ENCODE peak calls at places on chromosome 20, in eight cellular contexts. One of them, this sample, is unnamed.

GRCh38 chr20:36835453-36836198 is 40.3 kb upstream of the TLDC2 start:
- DNase-seq in sigmoid colon: peak
- DNase-seq in H1: peak
- DNase-seq in upper lobe of left lung: peak
- DNase-seq in SK-N-SH: peak
- DNase-seq in transverse colon: peak
- DNase-seq in HepG2: no peak
- DNase-seq in stomach: peak
- DNase-seq in this sample: peak

GRCh38 chr20:24149881-24150307 is 161.3 kb upstream of the GGTLC1 start:
- DNase-seq in HepG2: peak
- DNase-seq in SK-N-SH: peak
- DNase-seq in upper lobe of left lung: no peak
- DNase-seq in transverse colon: no peak
- DNase-seq in stomach: no peak
- DNase-seq in H1: no peak
- DNase-seq in sigmoid colon: no peak
- DNase-seq in this sample: peak

GRCh38 chr20:5766085-5766764 is 16.0 kb downstream of the SHLD1 start:
- DNase-seq in transverse colon: no peak
- DNase-seq in SK-N-SH: no peak
- DNase-seq in upper lobe of left lung: no peak
- DNase-seq in sigmoid colon: no peak
- DNase-seq in HepG2: no peak
- DNase-seq in H1: no peak
- DNase-seq in stomach: peak
- DNase-seq in this sample: no peak

GRCh38 chr20:62590301-62591121 is 51.8 kb upstream of the SLCO4A1 start:
- DNase-seq in sigmoid colon: no peak
- DNase-seq in stomach: peak
- DNase-seq in upper lobe of left lung: peak
- DNase-seq in H1: no peak
- DNase-seq in SK-N-SH: no peak
- DNase-seq in transverse colon: no peak
- DNase-seq in HepG2: no peak
- DNase-seq in this sample: no peak

GRCh38 chr20:3935295-3935955 is 46.2 kb downstream of the PANK2 start:
- DNase-seq in transverse colon: no peak
- DNase-seq in H1: no peak
- DNase-seq in sigmoid colon: peak
- DNase-seq in HepG2: no peak
- DNase-seq in SK-N-SH: no peak
- DNase-seq in upper lobe of left lung: no peak
- DNase-seq in stomach: no peak
- DNase-seq in this sample: no peak

GRCh38 chr20:7497985-7498384 is 442.3 kb downstream of the HAO1 start:
- DNase-seq in upper lobe of left lung: no peak
- DNase-seq in SK-N-SH: no peak
- DNase-seq in transverse colon: no peak
- DNase-seq in HepG2: no peak
- DNase-seq in stomach: no peak
- DNase-seq in sigmoid colon: no peak
- DNase-seq in H1: no peak
- DNase-seq in this sample: no peak

GRCh38 chr20:47019106-47019824 is 124.6 kb downstream of the EYA2 start:
- DNase-seq in upper lobe of left lung: no peak
- DNase-seq in HepG2: no peak
- DNase-seq in stomach: no peak
- DNase-seq in H1: no peak
- DNase-seq in SK-N-SH: peak
- DNase-seq in transverse colon: peak
- DNase-seq in sigmoid colon: peak
- DNase-seq in this sample: no peak

GRCh38 chr20:24743641-24744040 is 205.4 kb upstream of the CST7 start:
- DNase-seq in H1: no peak
- DNase-seq in stomach: no peak
- DNase-seq in sigmoid colon: no peak
- DNase-seq in SK-N-SH: no peak
- DNase-seq in transverse colon: no peak
- DNase-seq in HepG2: no peak
- DNase-seq in upper lobe of left lung: no peak
- DNase-seq in this sample: no peak

GRCh38 chr20:4901031-4901818 is 100.1 kb downstream of the SLC23A2 start:
- DNase-seq in sigmoid colon: no peak
- DNase-seq in transverse colon: no peak
- DNase-seq in HepG2: no peak
- DNase-seq in stomach: no peak
- DNase-seq in upper lobe of left lung: no peak
- DNase-seq in H1: no peak
- DNase-seq in SK-N-SH: no peak
- DNase-seq in this sample: no peak

GRCh38 chr20:23520185-23520584 is 29.3 kb downstream of the CST8 start:
- DNase-seq in stomach: no peak
- DNase-seq in transverse colon: no peak
- DNase-seq in upper lobe of left lung: no peak
- DNase-seq in HepG2: peak
- DNase-seq in sigmoid colon: no peak
- DNase-seq in H1: no peak
- DNase-seq in SK-N-SH: no peak
- DNase-seq in this sample: no peak

GRCh38 chr20:50237349-50237748 is 46.7 kb downstream of the CEBPB start:
- DNase-seq in H1: no peak
- DNase-seq in HepG2: peak
- DNase-seq in SK-N-SH: no peak
- DNase-seq in sigmoid colon: no peak
- DNase-seq in stomach: peak
- DNase-seq in upper lobe of left lung: no peak
- DNase-seq in transverse colon: no peak
- DNase-seq in this sample: no peak

GRCh38 chr20:5261763-5262162 is 55.0 kb downstream of the PROKR2 start:
- DNase-seq in SK-N-SH: no peak
- DNase-seq in upper lobe of left lung: no peak
- DNase-seq in HepG2: no peak
- DNase-seq in sigmoid colon: no peak
- DNase-seq in transverse colon: no peak
- DNase-seq in stomach: no peak
- DNase-seq in H1: no peak
- DNase-seq in this sample: peak

GRCh38 chr20:40849456-40849855 is 160.4 kb upstream of the MAFB start:
- DNase-seq in upper lobe of left lung: no peak
- DNase-seq in sigmoid colon: no peak
- DNase-seq in stomach: no peak
- DNase-seq in H1: no peak
- DNase-seq in HepG2: no peak
- DNase-seq in SK-N-SH: no peak
- DNase-seq in transverse colon: no peak
- DNase-seq in this sample: no peak

GRCh38 chr20:43991982-43992381 is 77.3 kb downstream of the TOX2 start:
- DNase-seq in sigmoid colon: no peak
- DNase-seq in H1: no peak
- DNase-seq in transverse colon: no peak
- DNase-seq in SK-N-SH: no peak
- DNase-seq in stomach: no peak
- DNase-seq in upper lobe of left lung: no peak
- DNase-seq in HepG2: no peak
- DNase-seq in this sample: no peak

GRCh38 chr20:3731944-3732326 is 550 bp upstream of the HSPA12B start:
- DNase-seq in sigmoid colon: peak
- DNase-seq in transverse colon: no peak
- DNase-seq in upper lobe of left lung: no peak
- DNase-seq in HepG2: no peak
- DNase-seq in SK-N-SH: no peak
- DNase-seq in H1: no peak
- DNase-seq in stomach: no peak
- DNase-seq in this sample: no peak

GRCh38 chr20:47262365-47263013 is 94.0 kb downstream of the ZMYND8 start:
- DNase-seq in SK-N-SH: peak
- DNase-seq in transverse colon: no peak
- DNase-seq in stomach: no peak
- DNase-seq in HepG2: no peak
- DNase-seq in sigmoid colon: no peak
- DNase-seq in upper lobe of left lung: no peak
- DNase-seq in H1: no peak
- DNase-seq in this sample: no peak

GRCh38 chr20:43318749-43319148 is 129.0 kb upstream of the PTPRT start:
- DNase-seq in HepG2: no peak
- DNase-seq in H1: no peak
- DNase-seq in upper lobe of left lung: no peak
- DNase-seq in sigmoid colon: no peak
- DNase-seq in transverse colon: no peak
- DNase-seq in stomach: no peak
- DNase-seq in SK-N-SH: no peak
- DNase-seq in this sample: no peak

GRCh38 chr20:25294459-25295385 is 46.8 kb downstream of the PYGB start:
- DNase-seq in transverse colon: peak
- DNase-seq in stomach: peak
- DNase-seq in upper lobe of left lung: peak
- DNase-seq in sigmoid colon: no peak
- DNase-seq in SK-N-SH: peak
- DNase-seq in HepG2: peak
- DNase-seq in H1: peak
- DNase-seq in this sample: no peak

GRCh38 chr20:32988008-32988407 is 16.2 kb downstream of the SUN5 start:
- DNase-seq in sigmoid colon: no peak
- DNase-seq in stomach: no peak
- DNase-seq in SK-N-SH: no peak
- DNase-seq in transverse colon: no peak
- DNase-seq in HepG2: no peak
- DNase-seq in H1: no peak
- DNase-seq in upper lobe of left lung: no peak
- DNase-seq in this sample: no peak

GRCh38 chr20:5402903-5403531 is 86.3 kb upstream of the PROKR2 start:
- DNase-seq in transverse colon: peak
- DNase-seq in HepG2: peak
- DNase-seq in upper lobe of left lung: no peak
- DNase-seq in SK-N-SH: no peak
- DNase-seq in stomach: no peak
- DNase-seq in sigmoid colon: no peak
- DNase-seq in H1: no peak
- DNase-seq in this sample: peak

GRCh38 chr20:31494131-31494530 is 19.0 kb downstream of the REM1 start:
- DNase-seq in H1: no peak
- DNase-seq in stomach: no peak
- DNase-seq in sigmoid colon: no peak
- DNase-seq in HepG2: peak
- DNase-seq in transverse colon: no peak
- DNase-seq in upper lobe of left lung: no peak
- DNase-seq in SK-N-SH: no peak
- DNase-seq in this sample: no peak

DNA sequence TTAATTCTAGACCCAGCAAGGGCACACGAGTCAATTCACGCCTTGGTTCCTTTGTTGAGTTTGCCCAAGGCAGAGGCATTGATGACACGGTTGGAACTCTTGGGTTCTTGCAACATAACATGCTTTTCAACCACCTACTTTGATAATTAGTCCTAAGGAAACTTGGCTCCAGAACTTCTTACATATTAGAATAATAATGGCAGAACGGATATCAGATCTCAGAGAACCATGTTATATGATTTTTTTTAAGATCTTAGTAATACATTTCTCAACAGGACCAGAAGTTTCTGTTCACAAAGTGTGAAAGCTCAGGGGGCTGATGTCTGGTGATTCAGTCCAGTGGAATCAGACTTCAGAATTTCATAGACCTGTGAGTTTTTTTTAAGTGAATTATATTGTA is 19.2 kb downstream of the SPTLC3 start:
- DNase-seq in H1: no peak
- DNase-seq in stomach: no peak
- DNase-seq in SK-N-SH: no peak
- DNase-seq in HepG2: no peak
- DNase-seq in transverse colon: no peak
- DNase-seq in upper lobe of left lung: no peak
- DNase-seq in sigmoid colon: no peak
- DNase-seq in this sample: no peak
- TF ChIP-seq EP300 in H1: no peak
- TF ChIP-seq EP300 in stomach: no peak
- TF ChIP-seq EP300 in SK-N-SH: no peak
- TF ChIP-seq EP300 in HepG2: no peak
- TF ChIP-seq EP300 in transverse colon: no peak
- TF ChIP-seq EP300 in upper lobe of left lung: no peak
- TF ChIP-seq EP300 in sigmoid colon: no peak
- TF ChIP-seq EP300 in this sample: no peak

DNA sequence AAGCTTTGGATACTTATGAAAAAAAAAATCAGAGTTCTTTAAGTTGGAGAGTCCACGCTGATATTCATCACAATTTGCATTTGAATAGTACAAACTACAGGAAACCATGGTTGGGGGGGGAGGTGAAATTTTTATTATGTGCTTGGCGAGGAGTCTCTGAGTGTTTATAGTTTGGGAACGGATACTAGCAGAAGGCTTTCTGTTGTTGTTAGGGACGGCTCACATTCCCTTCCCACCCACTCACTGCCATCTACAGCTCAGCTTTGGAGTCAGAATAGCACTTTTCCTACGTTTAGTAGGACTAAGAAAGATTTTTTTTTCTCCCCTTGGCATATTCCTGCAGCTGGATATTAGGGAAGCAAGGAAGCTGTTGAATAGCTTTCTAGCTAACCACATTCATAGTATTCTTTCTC is 235.0 kb upstream of the ZNF217 start:
- DNase-seq in HepG2: no peak
- DNase-seq in sigmoid colon: peak
- DNase-seq in upper lobe of left lung: no peak
- DNase-seq in H1: no peak
- DNase-seq in stomach: no peak
- DNase-seq in transverse colon: no peak
- DNase-seq in SK-N-SH: no peak
- DNase-seq in this sample: no peak
- TF ChIP-seq POLR2AphosphoS5 in HepG2: no peak
- TF ChIP-seq POLR2AphosphoS5 in sigmoid colon: no peak
- TF ChIP-seq POLR2AphosphoS5 in upper lobe of left lung: peak
- TF ChIP-seq POLR2AphosphoS5 in H1: no peak
- TF ChIP-seq POLR2AphosphoS5 in stomach: no peak
- TF ChIP-seq POLR2AphosphoS5 in transverse colon: no peak
- TF ChIP-seq POLR2AphosphoS5 in SK-N-SH: no peak
- TF ChIP-seq POLR2AphosphoS5 in this sample: no peak

DNA sequence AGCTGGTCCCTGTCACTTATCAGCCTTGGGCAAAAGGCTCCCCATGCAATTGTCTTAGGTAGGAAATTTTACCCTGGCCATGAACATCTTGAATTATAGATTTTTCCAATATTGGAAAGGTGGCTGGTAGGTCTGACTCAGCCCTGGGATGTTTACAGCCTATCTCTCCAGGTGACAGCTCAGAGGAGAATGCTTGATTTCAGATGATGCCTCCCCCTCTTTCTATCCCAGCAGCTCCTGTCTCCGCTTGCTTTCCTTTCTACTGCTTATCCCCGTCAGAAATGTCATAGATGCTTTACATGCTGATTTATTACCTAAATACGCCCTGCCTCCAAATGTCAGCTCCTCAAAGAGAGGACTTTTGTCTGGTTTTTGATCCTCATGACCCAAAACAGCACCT is 109.6 kb downstream of the NFATC2 start:
- DNase-seq in H1: no peak
- DNase-seq in sigmoid colon: no peak
- DNase-seq in upper lobe of left lung: no peak
- DNase-seq in SK-N-SH: no peak
- DNase-seq in stomach: no peak
- DNase-seq in transverse colon: no peak
- DNase-seq in HepG2: no peak
- DNase-seq in this sample: no peak
- TF ChIP-seq EP300 in H1: no peak
- TF ChIP-seq EP300 in sigmoid colon: no peak
- TF ChIP-seq EP300 in upper lobe of left lung: no peak
- TF ChIP-seq EP300 in SK-N-SH: no peak
- TF ChIP-seq EP300 in stomach: no peak
- TF ChIP-seq EP300 in transverse colon: no peak
- TF ChIP-seq EP300 in HepG2: no peak
- TF ChIP-seq EP300 in this sample: no peak

GRCh38 chr20:11544029-11544678 is 373.5 kb upstream of the BTBD3 start:
- DNase-seq in H1: no peak
- DNase-seq in sigmoid colon: no peak
- DNase-seq in HepG2: peak
- DNase-seq in stomach: no peak
- DNase-seq in transverse colon: peak
- DNase-seq in upper lobe of left lung: no peak
- DNase-seq in SK-N-SH: peak
- DNase-seq in this sample: no peak
- TF ChIP-seq POLR2AphosphoS5 in H1: no peak
- TF ChIP-seq POLR2AphosphoS5 in sigmoid colon: no peak
- TF ChIP-seq POLR2AphosphoS5 in HepG2: no peak
- TF ChIP-seq POLR2AphosphoS5 in stomach: no peak
- TF ChIP-seq POLR2AphosphoS5 in transverse colon: no peak
- TF ChIP-seq POLR2AphosphoS5 in upper lobe of left lung: no peak
- TF ChIP-seq POLR2AphosphoS5 in SK-N-SH: no peak
- TF ChIP-seq POLR2AphosphoS5 in this sample: no peak